ENCODE peak calls at places on chromosomes 16 and 17, in eight cellular contexts. T, A, B, E, J, K, S and Z are unnamed samples.
A peak's percentile ranks its signal among the peaks of the same experiment; 100 is the strongest.

GRCh38 chr16:85286970-85287814 is 174.9 kb upstream of the CIBAR2 start:
- DNase-seq in T (peak; percentile 47), A (peak; percentile 39), B (peak; percentile 38), E (no peak), J (peak; percentile 75), K (peak; percentile 79), S (no peak), Z (no peak)

GRCh38 chr17:4318596-4318995 is 47.9 kb downstream of the UBE2G1 start:
- DNase-seq in T (no peak), A (no peak), B (no peak), E (no peak), J (no peak), K (no peak), S (no peak), Z (no peak)

GRCh38 chr17:79272666-79273219 is 198.1 kb downstream of the ENGASE start:
- DNase-seq in T (peak; percentile 10), A (no peak), B (no peak), E (no peak), J (no peak), K (no peak), S (no peak), Z (no peak)

GRCh38 chr17:62887437-62887836 is 78.6 kb upstream of the TANC2 start:
- DNase-seq in T (no peak), A (no peak), B (no peak), E (no peak), J (no peak), K (no peak), S (no peak), Z (no peak)

GRCh38 chr17:44209786-44210341 is 9.6 kb downstream of the UBTF start:
- DNase-seq in T (no peak), A (no peak), B (no peak), E (peak; percentile 47), J (no peak), K (no peak), S (no peak), Z (no peak)

GRCh38 chr16:72482695-72483094 is 310.7 kb upstream of the PMFBP1 start:
- DNase-seq in T (no peak), A (no peak), B (no peak), E (no peak), J (no peak), K (no peak), S (no peak), Z (no peak)

GRCh38 chr16:526181-527014 is 1.1 kb upstream of the CAPN15 start:
- DNase-seq in T (peak; percentile 45), A (peak; percentile 51), B (peak; percentile 66), E (no peak), J (peak; percentile 77), K (no peak), S (no peak), Z (peak; percentile 57)

GRCh38 chr17:60169921-60170817 is 20.4 kb downstream of the CA4 start:
- DNase-seq in T (peak; percentile 60), A (no peak), B (peak; percentile 71), E (no peak), J (no peak), K (no peak), S (no peak), Z (peak; percentile 24)

GRCh38 chr17:41697122-41697962 is 8.7 kb downstream of the EIF1 start:
- DNase-seq in T (peak; percentile 31), A (no peak), B (peak; percentile 85), E (no peak), J (peak; percentile 95), K (peak; percentile 59), S (no peak), Z (no peak)

GRCh38 chr17:64993867-64994266 is 62.7 kb downstream of the GNA13 start:
- DNase-seq in T (no peak), A (no peak), B (no peak), E (no peak), J (no peak), K (no peak), S (no peak), Z (no peak)

GRCh38 chr16:89482087-89482823 is 8.1 kb downstream of the ANKRD11 start:
- DNase-seq in T (no peak), A (no peak), B (no peak), E (no peak), J (no peak), K (no peak), S (no peak), Z (no peak)

GRCh38 chr16:1314399-1315068 is 5.1 kb downstream of the UBE2I start:
- DNase-seq in T (no peak), A (no peak), B (no peak), E (no peak), J (no peak), K (no peak), S (no peak), Z (no peak)

GRCh38 chr16:2964416-2965223 is 545 bp downstream of the KREMEN2 start:
- DNase-seq in T (peak; percentile 42), A (no peak), B (no peak), E (no peak), J (no peak), K (no peak), S (no peak), Z (peak; percentile 74)

GRCh38 chr16:86892509-86892908 is 314.2 kb downstream of the FOXL1 start:
- DNase-seq in T (no peak), A (no peak), B (peak; percentile 17), E (no peak), J (no peak), K (no peak), S (no peak), Z (no peak)

GRCh38 chr16:4911831-4912422 is 25.0 kb downstream of the PPL start:
- DNase-seq in T (peak; percentile 43), A (no peak), B (peak; percentile 60), E (no peak), J (no peak), K (no peak), S (no peak), Z (no peak)

GRCh38 chr17:68832140-68832871 is 122.9 kb downstream of the ABCA8 start:
- DNase-seq in T (no peak), A (no peak), B (no peak), E (no peak), J (no peak), K (peak; percentile 18), S (no peak), Z (no peak)

GRCh38 chr16:58464916-58465731 is 34.8 kb upstream of the NDRG4 start:
- DNase-seq in T (no peak), A (no peak), B (no peak), E (no peak), J (no peak), K (no peak), S (no peak), Z (no peak)

GRCh38 chr16:84957192-84957591 is 54.1 kb downstream of the ZDHHC7 start:
- DNase-seq in T (no peak), A (no peak), B (no peak), E (no peak), J (no peak), K (no peak), S (no peak), Z (no peak)

GRCh38 chr16:89290472-89290871 is 73.0 kb downstream of the ZNF778 start:
- DNase-seq in T (no peak), A (no peak), B (no peak), E (no peak), J (no peak), K (no peak), S (no peak), Z (no peak)

GRCh38 chr17:4477286-4477791 is 21.3 kb upstream of the SPNS2 start:
- DNase-seq in T (no peak), A (no peak), B (no peak), E (no peak), J (no peak), K (no peak), S (no peak), Z (no peak)

GRCh38 chr17:41462705-41463104 is 4.5 kb downstream of the KRT32 start:
- DNase-seq in T (no peak), A (no peak), B (no peak), E (no peak), J (no peak), K (no peak), S (no peak), Z (no peak)

GRCh38 chr17:58336456-58337094 is 8.0 kb upstream of the TSPOAP1 start:
- DNase-seq in T (no peak), A (no peak), B (peak; percentile 49), E (no peak), J (peak; percentile 72), K (no peak), S (no peak), Z (peak; percentile 44)

GRCh38 chr17:33983824-33984574 is 271.1 kb upstream of the CCL2 start:
- DNase-seq in T (no peak), A (no peak), B (no peak), E (no peak), J (no peak), K (no peak), S (no peak), Z (no peak)

GRCh38 chr17:15884731-15885130 is 60.2 kb upstream of the ADORA2B start:
- DNase-seq in T (peak; percentile 45), A (no peak), B (peak; percentile 76), E (no peak), J (no peak), K (no peak), S (no peak), Z (no peak)

GRCh38 chr17:4476017-4476416 is 22.7 kb upstream of the SPNS2 start:
- DNase-seq in T (no peak), A (no peak), B (no peak), E (no peak), J (no peak), K (no peak), S (no peak), Z (no peak)

GRCh38 chr16:23362460-23363317 is 60.6 kb downstream of the SCNN1B start:
- DNase-seq in T (no peak), A (peak; percentile 67), B (peak; percentile 6), E (no peak), J (peak; percentile 86), K (no peak), S (no peak), Z (no peak)

GRCh38 chr16:19419691-19420060 is 2.0 kb downstream of the TMC5 start:
- DNase-seq in T (peak; percentile 28), A (no peak), B (peak; percentile 6), E (no peak), J (no peak), K (no peak), S (no peak), Z (no peak)

GRCh38 chr16:75559564-75560372 is 3.7 kb upstream of the TMEM231 start:
- DNase-seq in T (peak; percentile 19), A (no peak), B (peak; percentile 66), E (no peak), J (no peak), K (no peak), S (no peak), Z (no peak)